ENCODE peak calls at places on chromosomes 3 and 15, in four cellular contexts. R is K562, F is HCT116, Y is HepG2. V is an unnamed sample.

GRCh38 chr3:119365418-119365817 is 71.2 kb downstream of the ARHGAP31 start:
- DNase-seq in R (no peak), F (no peak), Y (no peak), V (no peak)

GRCh38 chr15:39552546-39552945 is 28.3 kb upstream of the THBS1 start:
- DNase-seq in R (no peak), F (no peak), Y (no peak), V (no peak)

GRCh38 chr3:27312044-27312668 is 57.0 kb downstream of the NEK10 start:
- DNase-seq in R (peak; percentile 53), F (peak; percentile 75), Y (peak; percentile 66), V (peak; percentile 76)

GRCh38 chr3:95217661-95218060 is 1154.8 kb downstream of the NSUN3 start:
- DNase-seq in R (no peak), F (no peak), Y (no peak), V (no peak)

GRCh38 chr3:46395210-46395661 is 11.6 kb downstream of the CCR5AS start:
- DNase-seq in R (peak; percentile 59), F (no peak), Y (no peak), V (no peak)

GRCh38 chr15:42494998-42495360 is 455 bp upstream of the SNAP23 start:
- DNase-seq in R (peak; percentile 46), F (no peak), Y (peak; percentile 34), V (no peak)

GRCh38 chr3:107206141-107206540 is 171.1 kb upstream of the CCDC54 start:
- DNase-seq in R (peak; percentile 41), F (peak; percentile 37), Y (peak; percentile 32), V (no peak)

GRCh38 chr15:49898097-49898496 is 220.9 kb downstream of the ATP8B4 start:
- DNase-seq in R (no peak), F (no peak), Y (no peak), V (no peak)

GRCh38 chr3:29384640-29385039 is 103.8 kb downstream of the RBMS3 start:
- DNase-seq in R (no peak), F (no peak), Y (no peak), V (no peak)

GRCh38 chr15:100123611-100124010 is 218.2 kb downstream of the ADAMTS17 start:
- DNase-seq in R (no peak), F (no peak), Y (no peak), V (no peak)

GRCh38 chr15:57505949-57506391 is 85.7 kb upstream of the MYZAP start:
- DNase-seq in R (no peak), F (no peak), Y (no peak), V (no peak)

GRCh38 chr3:24485511-24485910 is 9.1 kb downstream of the THRB start:
- DNase-seq in R (no peak), F (no peak), Y (no peak), V (no peak)

GRCh38 chr3:107987036-107987557 is 103.7 kb downstream of the CD47 start:
- DNase-seq in R (no peak), F (peak; percentile 24), Y (peak; percentile 46), V (peak; percentile 74)

GRCh38 chr3:13465236-13465958 is 14.7 kb upstream of the HDAC11 start:
- DNase-seq in R (no peak), F (no peak), Y (no peak), V (no peak)

GRCh38 chr3:179324270-179324754 is 1.5 kb downstream of the ZNF639 start:
- DNase-seq in R (peak; percentile 60), F (no peak), Y (no peak), V (no peak)

GRCh38 chr3:179321585-179322322 is 1.1 kb upstream of the ZNF639 start:
- DNase-seq in R (peak; percentile 71), F (no peak), Y (peak; percentile 29), V (peak; percentile 43)

GRCh38 chr3:179323197-179323901 is 518 bp downstream of the ZNF639 start:
- DNase-seq in R (peak; percentile 80), F (no peak), Y (peak; percentile 33), V (no peak)

GRCh38 chr3:179318876-179319275 is 4.0 kb upstream of the ZNF639 start:
- DNase-seq in R (no peak), F (no peak), Y (no peak), V (no peak)

GRCh38 chr3:179322481-179323196 is at the start of gene ZNF639:
- DNase-seq in R (peak; percentile 93), F (peak; percentile 76), Y (peak; percentile 78), V (peak; percentile 33)
- TF ChIP-seq POLR2AphosphoS5 in R (peak; percentile 75), F (peak; percentile 62), Y (peak; percentile 63), V (peak; percentile 70)

GRCh38 chr3:132464066-132464465 is 46.8 kb downstream of the DNAJC13 start:
- DNase-seq in R (no peak), F (no peak), Y (no peak), V (no peak)
- TF ChIP-seq TCF7L2 in R (no peak), F (no peak), Y (no peak), V (no peak)

DNA sequence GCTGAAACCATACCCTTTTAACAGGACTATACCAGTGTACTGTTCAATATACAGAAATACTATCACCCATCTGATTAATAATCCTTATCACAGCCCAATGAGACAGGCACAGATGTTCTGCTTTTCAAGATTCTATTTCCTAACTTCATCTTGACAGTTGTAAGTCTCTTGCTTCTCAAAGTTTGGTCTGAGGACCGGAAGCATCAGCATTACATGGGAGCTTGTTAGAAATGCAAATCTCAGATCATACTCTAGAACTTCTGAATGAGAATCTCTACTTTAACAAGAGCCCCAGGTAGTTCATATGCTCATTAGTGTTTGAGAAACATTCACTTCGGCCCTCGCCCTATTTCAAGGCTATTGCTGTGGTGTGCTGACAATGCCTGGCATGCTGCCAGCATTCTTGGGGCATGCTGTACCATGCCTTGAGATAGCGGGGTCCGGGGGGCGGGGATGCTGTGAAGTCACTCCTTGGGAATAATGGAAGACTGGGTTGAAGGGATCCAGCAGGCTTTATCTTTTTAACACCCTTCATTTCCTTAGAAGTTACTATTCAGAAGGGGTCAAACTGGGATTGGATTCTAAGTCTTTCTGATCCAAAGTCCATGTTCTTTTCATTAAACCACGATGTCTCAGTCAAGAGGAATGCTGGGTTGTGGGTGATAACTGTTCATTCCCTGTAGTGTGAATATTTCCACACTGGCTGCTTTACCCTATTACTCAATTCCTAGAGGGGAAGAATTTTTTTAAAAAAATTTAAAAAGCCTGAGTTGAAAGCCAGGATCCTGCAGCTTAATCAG is 194.7 kb downstream of the LPP start:
- DNase-seq in R (no peak), F (peak; percentile 63), Y (peak; percentile 58), V (no peak)
- H3K27ac ChIP-seq in R (no peak overlapping the region), F (peak overlapping the region; percentile 44), Y (no peak overlapping the region), V (no peak overlapping the region)

GRCh38 chr3:181713673-181714270 is 2.0 kb downstream of the SOX2 start:
- DNase-seq in R (no peak), F (no peak), Y (no peak), V (no peak)

GRCh38 chr3:181713300-181713647 is 1.5 kb downstream of the SOX2 start:
- DNase-seq in R (no peak), F (no peak), Y (no peak), V (no peak)

GRCh38 chr3:181711325-181712135 is at the start of gene SOX2:
- DNase-seq in R (peak; percentile 33), F (peak; percentile 38), Y (peak; percentile 67), V (no peak)

GRCh38 chr3:181712190-181712504 is 422 bp downstream of the SOX2 start:
- DNase-seq in R (no peak), F (no peak), Y (no peak), V (no peak)

DNA sequence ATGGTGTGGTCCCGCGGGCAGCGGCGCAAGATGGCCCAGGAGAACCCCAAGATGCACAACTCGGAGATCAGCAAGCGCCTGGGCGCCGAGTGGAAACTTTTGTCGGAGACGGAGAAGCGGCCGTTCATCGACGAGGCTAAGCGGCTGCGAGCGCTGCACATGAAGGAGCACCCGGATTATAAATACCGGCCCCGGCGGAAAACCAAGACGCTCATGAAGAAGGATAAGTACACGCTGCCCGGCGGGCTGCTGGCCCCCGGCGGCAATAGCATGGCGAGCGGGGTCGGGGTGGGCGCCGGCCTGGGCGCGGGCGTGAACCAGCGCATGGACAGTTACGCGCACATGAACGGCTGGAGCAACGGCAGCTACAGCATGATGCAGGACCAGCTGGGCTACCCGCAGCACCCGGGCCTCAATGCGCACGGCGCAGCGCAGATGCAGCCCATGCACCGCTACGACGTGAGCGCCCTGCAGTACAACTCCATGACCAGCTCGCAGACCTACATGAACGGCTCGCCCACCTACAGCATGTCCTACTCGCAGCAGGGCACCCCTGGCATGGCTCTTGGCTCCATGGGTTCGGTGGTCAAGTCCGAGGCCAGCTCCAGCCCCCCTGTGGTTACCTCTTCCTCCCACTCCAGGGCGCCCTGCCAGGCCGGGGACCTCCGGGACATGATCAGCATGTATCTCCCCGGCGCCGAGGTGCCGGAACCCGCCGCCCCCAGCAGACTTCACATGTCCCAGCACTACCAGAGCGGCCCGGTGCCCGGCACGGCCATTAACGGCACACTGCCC is 977 bp downstream of the SOX2 start:
- DNase-seq in R (no peak), F (no peak), Y (no peak), V (no peak)
- TF ChIP-seq POLR2AphosphoS5 in R (no peak), F (no peak), Y (no peak), V (no peak)

GRCh38 chr3:50473768-50474167 is 29.7 kb downstream of the CACNA2D2 start:
- DNase-seq in R (no peak), F (no peak), Y (no peak), V (no peak)

GRCh38 chr3:50467932-50468331 is 35.5 kb downstream of the CACNA2D2 start:
- DNase-seq in R (no peak), F (no peak), Y (no peak), V (no peak)

GRCh38 chr3:50478051-50478450 is 25.4 kb downstream of the CACNA2D2 start:
- DNase-seq in R (no peak), F (no peak), Y (no peak), V (no peak)

GRCh38 chr3:50474717-50475116 is 28.7 kb downstream of the CACNA2D2 start:
- DNase-seq in R (no peak), F (no peak), Y (no peak), V (no peak)

DNA sequence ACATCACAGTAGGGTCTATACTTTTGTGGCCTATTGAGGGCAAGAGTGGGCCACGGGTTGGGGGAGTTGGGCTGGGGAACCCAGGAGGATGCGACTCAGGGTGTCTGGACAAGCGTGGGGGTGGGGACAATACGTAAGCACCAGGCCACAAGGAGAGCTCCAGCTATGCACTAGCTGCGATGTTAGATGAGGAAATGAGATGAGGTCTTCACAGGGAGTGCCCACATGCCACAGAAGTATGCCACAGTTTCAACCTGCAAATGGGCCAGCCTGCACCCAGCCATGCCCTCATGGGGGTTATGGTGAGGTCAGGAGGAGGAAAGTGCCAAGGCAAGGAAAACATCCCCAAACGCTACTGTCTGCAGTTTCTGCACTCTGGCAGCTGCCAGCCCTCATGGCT is 30.5 kb downstream of the CACNA2D2 start:
- DNase-seq in R (no peak), F (no peak), Y (no peak), V (no peak)
- TF ChIP-seq TCF7L2 in R (no peak), F (no peak), Y (no peak), V (no peak)

V was measured in Panc1.